ENCODE peak calls at places on chromosomes 16 and 17, in eight cellular contexts. A is cardiac muscle cell; X is stimulated activated CD8-positive, alpha-beta memory T cell treated with anti-CD3 and anti-CD28 coated beads, Interleukin-4, amount 100 ng/mL, for 24 hours; T is progenitor cell of endocrine pancreas; M is breast epithelium; I is Daoy; C is B cell; U is heart left ventricle. L is an unnamed sample.

GRCh38 chr16:1367486-1368174 is 15.9 kb downstream of the GNPTG start:
- DNase-seq in A (no peak), X (no peak), T (no peak), M (no peak), I (no peak), C (no peak), U (no peak), L (no peak)

GRCh38 chr16:69495821-69496220 is 69.9 kb upstream of the NFAT5 start:
- DNase-seq in A (no peak), X (no peak), T (no peak), M (no peak), I (no peak), C (no peak), U (peak; percentile 36), L (no peak)

GRCh38 chr17:66807182-66807581 is 27.7 kb upstream of the CACNG5 start:
- DNase-seq in A (no peak), X (no peak), T (no peak), M (no peak), I (no peak), C (no peak), U (no peak), L (no peak)

GRCh38 chr17:79748296-79749099 is 17.8 kb downstream of the ENPP7 start:
- DNase-seq in A (no peak), X (no peak), T (no peak), M (no peak), I (no peak), C (no peak), U (no peak), L (no peak)

GRCh38 chr16:68636818-68637217 is 8.3 kb upstream of the CDH3 start:
- DNase-seq in A (no peak), X (no peak), T (no peak), M (no peak), I (no peak), C (no peak), U (no peak), L (no peak)

GRCh38 chr16:53369921-53370320 is 64.3 kb upstream of the RBL2 start:
- DNase-seq in A (peak; percentile 34), X (no peak), T (no peak), M (no peak), I (no peak), C (no peak), U (no peak), L (no peak)

GRCh38 chr17:11986939-11987329 is 10.3 kb downstream of the ZNF18 start:
- DNase-seq in A (peak; percentile 73), X (no peak), T (no peak), M (no peak), I (peak; percentile 35), C (no peak), U (no peak), L (no peak)

GRCh38 chr16:50602531-50603205 is 54.5 kb downstream of the NKD1 start:
- DNase-seq in A (no peak), X (no peak), T (no peak), M (peak; percentile 80), I (peak; percentile 25), C (no peak), U (no peak), L (no peak)

GRCh38 chr17:31549121-31549524 is 157.6 kb downstream of the RAB11FIP4 start:
- DNase-seq in A (no peak), X (no peak), T (no peak), M (no peak), I (no peak), C (no peak), U (no peak), L (no peak)

GRCh38 chr16:88931373-88931900 is 45.6 kb downstream of the CBFA2T3 start:
- DNase-seq in A (no peak), X (no peak), T (no peak), M (no peak), I (no peak), C (no peak), U (no peak), L (no peak)

L was measured in lower leg skin.